ENCODE peak calls at places on chromosomes 13 and 19, in ten cellular contexts. One of them, this sample, is unnamed.

GRCh38 chr19:23395041-23395721 is at the start of gene ZNF91:
- DNase-seq in MCF 10A: peak
- DNase-seq in WERI-Rb-1: peak
- DNase-seq in HT-29: peak
- DNase-seq in NCI-H1048: peak
- DNase-seq in NT2/D1: peak
- DNase-seq in germinal center: peak
- DNase-seq in fibroblast of lung: peak
- DNase-seq in stimulated activated CD8-positive, alpha-beta memory T cell treated with anti-CD3 and anti-CD28 coated beads, Interleukin-7, amount 100 ng/mL, for 1 hour: peak
- DNase-seq in NCI-H1417: peak
- DNase-seq in this sample: peak

GRCh38 chr13:42327725-42328124 is 55.8 kb downstream of the AKAP11 start:
- DNase-seq in MCF 10A: no peak
- DNase-seq in WERI-Rb-1: no peak
- DNase-seq in HT-29: no peak
- DNase-seq in NCI-H1048: no peak
- DNase-seq in NT2/D1: no peak
- DNase-seq in germinal center: no peak
- DNase-seq in fibroblast of lung: no peak
- DNase-seq in stimulated activated CD8-positive, alpha-beta memory T cell treated with anti-CD3 and anti-CD28 coated beads, Interleukin-7, amount 100 ng/mL, for 1 hour: no peak
- DNase-seq in NCI-H1417: no peak
- DNase-seq in this sample: no peak

GRCh38 chr19:43812259-43812658 is 10.0 kb upstream of the LYPD5 start:
- DNase-seq in MCF 10A: no peak
- DNase-seq in WERI-Rb-1: no peak
- DNase-seq in HT-29: no peak
- DNase-seq in NCI-H1048: no peak
- DNase-seq in NT2/D1: no peak
- DNase-seq in germinal center: no peak
- DNase-seq in fibroblast of lung: no peak
- DNase-seq in stimulated activated CD8-positive, alpha-beta memory T cell treated with anti-CD3 and anti-CD28 coated beads, Interleukin-7, amount 100 ng/mL, for 1 hour: no peak
- DNase-seq in NCI-H1417: no peak
- DNase-seq in this sample: no peak

GRCh38 chr13:38954291-38954690 is 36.3 kb downstream of the STOML3 start:
- DNase-seq in MCF 10A: peak
- DNase-seq in WERI-Rb-1: no peak
- DNase-seq in HT-29: peak
- DNase-seq in NCI-H1048: no peak
- DNase-seq in NT2/D1: no peak
- DNase-seq in germinal center: no peak
- DNase-seq in fibroblast of lung: peak
- DNase-seq in stimulated activated CD8-positive, alpha-beta memory T cell treated with anti-CD3 and anti-CD28 coated beads, Interleukin-7, amount 100 ng/mL, for 1 hour: no peak
- DNase-seq in NCI-H1417: no peak
- DNase-seq in this sample: no peak

GRCh38 chr19:980133-980998 is 3.8 kb upstream of the WDR18 start:
- DNase-seq in MCF 10A: no peak
- DNase-seq in WERI-Rb-1: no peak
- DNase-seq in HT-29: no peak
- DNase-seq in NCI-H1048: no peak
- DNase-seq in NT2/D1: no peak
- DNase-seq in germinal center: no peak
- DNase-seq in fibroblast of lung: no peak
- DNase-seq in stimulated activated CD8-positive, alpha-beta memory T cell treated with anti-CD3 and anti-CD28 coated beads, Interleukin-7, amount 100 ng/mL, for 1 hour: no peak
- DNase-seq in NCI-H1417: peak
- DNase-seq in this sample: no peak

GRCh38 chr19:18995804-18996241 is 37.5 kb downstream of the SUGP2 start:
- DNase-seq in MCF 10A: peak
- DNase-seq in WERI-Rb-1: peak
- DNase-seq in HT-29: peak
- DNase-seq in NCI-H1048: no peak
- DNase-seq in NT2/D1: peak
- DNase-seq in germinal center: peak
- DNase-seq in fibroblast of lung: peak
- DNase-seq in stimulated activated CD8-positive, alpha-beta memory T cell treated with anti-CD3 and anti-CD28 coated beads, Interleukin-7, amount 100 ng/mL, for 1 hour: no peak
- DNase-seq in NCI-H1417: peak
- DNase-seq in this sample: peak

GRCh38 chr19:30029721-30030510 is 87.9 kb downstream of the URI1 start:
- DNase-seq in MCF 10A: peak
- DNase-seq in WERI-Rb-1: no peak
- DNase-seq in HT-29: peak
- DNase-seq in NCI-H1048: no peak
- DNase-seq in NT2/D1: no peak
- DNase-seq in germinal center: no peak
- DNase-seq in fibroblast of lung: peak
- DNase-seq in stimulated activated CD8-positive, alpha-beta memory T cell treated with anti-CD3 and anti-CD28 coated beads, Interleukin-7, amount 100 ng/mL, for 1 hour: no peak
- DNase-seq in NCI-H1417: no peak
- DNase-seq in this sample: no peak

GRCh38 chr13:74040200-74040599 is 94.0 kb downstream of the KLF12 start:
- DNase-seq in MCF 10A: peak
- DNase-seq in WERI-Rb-1: peak
- DNase-seq in HT-29: peak
- DNase-seq in NCI-H1048: no peak
- DNase-seq in NT2/D1: peak
- DNase-seq in germinal center: peak
- DNase-seq in fibroblast of lung: peak
- DNase-seq in stimulated activated CD8-positive, alpha-beta memory T cell treated with anti-CD3 and anti-CD28 coated beads, Interleukin-7, amount 100 ng/mL, for 1 hour: no peak
- DNase-seq in NCI-H1417: no peak
- DNase-seq in this sample: peak

GRCh38 chr19:5380215-5380919 is 39.8 kb upstream of the PTPRS start:
- DNase-seq in MCF 10A: no peak
- DNase-seq in WERI-Rb-1: no peak
- DNase-seq in HT-29: no peak
- DNase-seq in NCI-H1048: no peak
- DNase-seq in NT2/D1: no peak
- DNase-seq in germinal center: no peak
- DNase-seq in fibroblast of lung: no peak
- DNase-seq in stimulated activated CD8-positive, alpha-beta memory T cell treated with anti-CD3 and anti-CD28 coated beads, Interleukin-7, amount 100 ng/mL, for 1 hour: no peak
- DNase-seq in NCI-H1417: no peak
- DNase-seq in this sample: no peak

GRCh38 chr13:46655727-46656180 is 102.8 kb downstream of the LRCH1 start:
- DNase-seq in MCF 10A: no peak
- DNase-seq in WERI-Rb-1: no peak
- DNase-seq in HT-29: peak
- DNase-seq in NCI-H1048: no peak
- DNase-seq in NT2/D1: no peak
- DNase-seq in germinal center: no peak
- DNase-seq in fibroblast of lung: peak
- DNase-seq in stimulated activated CD8-positive, alpha-beta memory T cell treated with anti-CD3 and anti-CD28 coated beads, Interleukin-7, amount 100 ng/mL, for 1 hour: no peak
- DNase-seq in NCI-H1417: no peak
- DNase-seq in this sample: no peak

GRCh38 chr19:11264452-11265176 is 2.3 kb upstream of the DOCK6 start:
- DNase-seq in MCF 10A: no peak
- DNase-seq in WERI-Rb-1: no peak
- DNase-seq in HT-29: peak
- DNase-seq in NCI-H1048: no peak
- DNase-seq in NT2/D1: no peak
- DNase-seq in germinal center: no peak
- DNase-seq in fibroblast of lung: no peak
- DNase-seq in stimulated activated CD8-positive, alpha-beta memory T cell treated with anti-CD3 and anti-CD28 coated beads, Interleukin-7, amount 100 ng/mL, for 1 hour: no peak
- DNase-seq in NCI-H1417: no peak
- DNase-seq in this sample: peak

GRCh38 chr13:31440132-31440531 is 240.4 kb downstream of the B3GLCT start:
- DNase-seq in MCF 10A: no peak
- DNase-seq in WERI-Rb-1: no peak
- DNase-seq in HT-29: no peak
- DNase-seq in NCI-H1048: no peak
- DNase-seq in NT2/D1: no peak
- DNase-seq in germinal center: no peak
- DNase-seq in fibroblast of lung: no peak
- DNase-seq in stimulated activated CD8-positive, alpha-beta memory T cell treated with anti-CD3 and anti-CD28 coated beads, Interleukin-7, amount 100 ng/mL, for 1 hour: no peak
- DNase-seq in NCI-H1417: no peak
- DNase-seq in this sample: no peak

GRCh38 chr13:113400621-113401451 is 36.9 kb upstream of the GRTP1 start:
- DNase-seq in MCF 10A: no peak
- DNase-seq in WERI-Rb-1: peak
- DNase-seq in HT-29: no peak
- DNase-seq in NCI-H1048: no peak
- DNase-seq in NT2/D1: no peak
- DNase-seq in germinal center: no peak
- DNase-seq in fibroblast of lung: no peak
- DNase-seq in stimulated activated CD8-positive, alpha-beta memory T cell treated with anti-CD3 and anti-CD28 coated beads, Interleukin-7, amount 100 ng/mL, for 1 hour: no peak
- DNase-seq in NCI-H1417: peak
- DNase-seq in this sample: peak

GRCh38 chr19:12202250-12202649 is 39.4 kb downstream of the ZNF136 start:
- DNase-seq in MCF 10A: no peak
- DNase-seq in WERI-Rb-1: peak
- DNase-seq in HT-29: peak
- DNase-seq in NCI-H1048: no peak
- DNase-seq in NT2/D1: peak
- DNase-seq in germinal center: no peak
- DNase-seq in fibroblast of lung: no peak
- DNase-seq in stimulated activated CD8-positive, alpha-beta memory T cell treated with anti-CD3 and anti-CD28 coated beads, Interleukin-7, amount 100 ng/mL, for 1 hour: peak
- DNase-seq in NCI-H1417: peak
- DNase-seq in this sample: peak

GRCh38 chr13:84844473-84844872 is 954.7 kb downstream of the SLITRK6 start:
- DNase-seq in MCF 10A: peak
- DNase-seq in WERI-Rb-1: no peak
- DNase-seq in HT-29: peak
- DNase-seq in NCI-H1048: no peak
- DNase-seq in NT2/D1: peak
- DNase-seq in germinal center: no peak
- DNase-seq in fibroblast of lung: peak
- DNase-seq in stimulated activated CD8-positive, alpha-beta memory T cell treated with anti-CD3 and anti-CD28 coated beads, Interleukin-7, amount 100 ng/mL, for 1 hour: no peak
- DNase-seq in NCI-H1417: peak
- DNase-seq in this sample: peak

GRCh38 chr19:35911790-35912189 is 3.7 kb upstream of the TYROBP start:
- DNase-seq in MCF 10A: peak
- DNase-seq in WERI-Rb-1: no peak
- DNase-seq in HT-29: peak
- DNase-seq in NCI-H1048: no peak
- DNase-seq in NT2/D1: no peak
- DNase-seq in germinal center: no peak
- DNase-seq in fibroblast of lung: peak
- DNase-seq in stimulated activated CD8-positive, alpha-beta memory T cell treated with anti-CD3 and anti-CD28 coated beads, Interleukin-7, amount 100 ng/mL, for 1 hour: no peak
- DNase-seq in NCI-H1417: no peak
- DNase-seq in this sample: no peak

GRCh38 chr19:1672038-1672768 is 19.8 kb upstream of the TCF3 start:
- DNase-seq in MCF 10A: peak
- DNase-seq in WERI-Rb-1: peak
- DNase-seq in HT-29: peak
- DNase-seq in NCI-H1048: no peak
- DNase-seq in NT2/D1: no peak
- DNase-seq in germinal center: peak
- DNase-seq in fibroblast of lung: peak
- DNase-seq in stimulated activated CD8-positive, alpha-beta memory T cell treated with anti-CD3 and anti-CD28 coated beads, Interleukin-7, amount 100 ng/mL, for 1 hour: peak
- DNase-seq in NCI-H1417: peak
- DNase-seq in this sample: peak

GRCh38 chr19:5211217-5211822 is 129.3 kb downstream of the PTPRS start:
- DNase-seq in MCF 10A: no peak
- DNase-seq in WERI-Rb-1: no peak
- DNase-seq in HT-29: no peak
- DNase-seq in NCI-H1048: no peak
- DNase-seq in NT2/D1: no peak
- DNase-seq in germinal center: no peak
- DNase-seq in fibroblast of lung: no peak
- DNase-seq in stimulated activated CD8-positive, alpha-beta memory T cell treated with anti-CD3 and anti-CD28 coated beads, Interleukin-7, amount 100 ng/mL, for 1 hour: no peak
- DNase-seq in NCI-H1417: no peak
- DNase-seq in this sample: no peak